ENCODE peak calls at places on chromosome 4, in ten cellular contexts. One of them, this sample, is unnamed.

GRCh38 chr4:77600521-77601451 is 4.8 kb upstream of the CXCL13 start:
- DNase-seq in kidney epithelial cell: no peak
- DNase-seq in stomach: peak; percentile 45
- DNase-seq in IMR-90: peak; percentile 29
- DNase-seq in aorta: no peak
- DNase-seq in lung: no peak
- DNase-seq in naive thymus-derived CD4-positive, alpha-beta T cell: no peak
- DNase-seq in thoracic aorta: no peak
- DNase-seq in endodermal cell: peak; percentile 64
- DNase-seq in A673: peak; percentile 14
- DNase-seq in this sample: no peak

GRCh38 chr4:53592686-53593641 is 1.7 kb upstream of the LNX1 start:
- DNase-seq in kidney epithelial cell: no peak
- DNase-seq in stomach: peak; percentile 77
- DNase-seq in IMR-90: no peak
- DNase-seq in aorta: peak; percentile 65
- DNase-seq in lung: peak; percentile 50
- DNase-seq in naive thymus-derived CD4-positive, alpha-beta T cell: no peak
- DNase-seq in thoracic aorta: no peak
- DNase-seq in endodermal cell: peak; percentile 92
- DNase-seq in A673: no peak
- DNase-seq in this sample: no peak

GRCh38 chr4:150867148-150867547 is 147.9 kb downstream of the LRBA start:
- DNase-seq in kidney epithelial cell: no peak
- DNase-seq in stomach: no peak
- DNase-seq in IMR-90: peak; percentile 81
- DNase-seq in aorta: no peak
- DNase-seq in lung: no peak
- DNase-seq in naive thymus-derived CD4-positive, alpha-beta T cell: no peak
- DNase-seq in thoracic aorta: no peak
- DNase-seq in endodermal cell: no peak
- DNase-seq in A673: peak; percentile 88
- DNase-seq in this sample: no peak

GRCh38 chr4:173782660-173783059 is 252.6 kb upstream of the HAND2 start:
- DNase-seq in kidney epithelial cell: no peak
- DNase-seq in stomach: no peak
- DNase-seq in IMR-90: no peak
- DNase-seq in aorta: no peak
- DNase-seq in lung: no peak
- DNase-seq in naive thymus-derived CD4-positive, alpha-beta T cell: no peak
- DNase-seq in thoracic aorta: no peak
- DNase-seq in endodermal cell: no peak
- DNase-seq in A673: peak; percentile 17
- DNase-seq in this sample: no peak

GRCh38 chr4:3013839-3014350 is 50.5 kb downstream of the GRK4 start:
- DNase-seq in kidney epithelial cell: no peak
- DNase-seq in stomach: peak; percentile 73
- DNase-seq in IMR-90: no peak
- DNase-seq in aorta: no peak
- DNase-seq in lung: no peak
- DNase-seq in naive thymus-derived CD4-positive, alpha-beta T cell: no peak
- DNase-seq in thoracic aorta: no peak
- DNase-seq in endodermal cell: peak; percentile 63
- DNase-seq in A673: no peak
- DNase-seq in this sample: no peak

GRCh38 chr4:53489279-53489889 is 101.9 kb downstream of the LNX1 start:
- DNase-seq in kidney epithelial cell: no peak
- DNase-seq in stomach: no peak
- DNase-seq in IMR-90: peak; percentile 79
- DNase-seq in aorta: no peak
- DNase-seq in lung: no peak
- DNase-seq in naive thymus-derived CD4-positive, alpha-beta T cell: no peak
- DNase-seq in thoracic aorta: no peak
- DNase-seq in endodermal cell: no peak
- DNase-seq in A673: no peak
- DNase-seq in this sample: no peak

GRCh38 chr4:173252024-173252935 is 81.9 kb downstream of the HMGB2 start:
- DNase-seq in kidney epithelial cell: peak; percentile 100
- DNase-seq in stomach: peak; percentile 84
- DNase-seq in IMR-90: peak; percentile 100
- DNase-seq in aorta: peak; percentile 70
- DNase-seq in lung: peak; percentile 33
- DNase-seq in naive thymus-derived CD4-positive, alpha-beta T cell: no peak
- DNase-seq in thoracic aorta: peak; percentile 36
- DNase-seq in endodermal cell: no peak
- DNase-seq in A673: peak; percentile 92
- DNase-seq in this sample: no peak

GRCh38 chr4:8911311-8912088 is 39.9 kb upstream of the HMX1 start:
- DNase-seq in kidney epithelial cell: no peak
- DNase-seq in stomach: peak; percentile 18
- DNase-seq in IMR-90: no peak
- DNase-seq in aorta: peak; percentile 33
- DNase-seq in lung: no peak
- DNase-seq in naive thymus-derived CD4-positive, alpha-beta T cell: peak; percentile 2
- DNase-seq in thoracic aorta: no peak
- DNase-seq in endodermal cell: peak; percentile 45
- DNase-seq in A673: no peak
- DNase-seq in this sample: peak; percentile 16

GRCh38 chr4:108484187-108484586 is 136.2 kb upstream of the RPL34 start:
- DNase-seq in kidney epithelial cell: no peak
- DNase-seq in stomach: no peak
- DNase-seq in IMR-90: no peak
- DNase-seq in aorta: no peak
- DNase-seq in lung: no peak
- DNase-seq in naive thymus-derived CD4-positive, alpha-beta T cell: no peak
- DNase-seq in thoracic aorta: no peak
- DNase-seq in endodermal cell: no peak
- DNase-seq in A673: no peak
- DNase-seq in this sample: no peak

GRCh38 chr4:38224850-38225249 is 264.7 kb downstream of the PTTG2 start:
- DNase-seq in kidney epithelial cell: no peak
- DNase-seq in stomach: no peak
- DNase-seq in IMR-90: no peak
- DNase-seq in aorta: no peak
- DNase-seq in lung: no peak
- DNase-seq in naive thymus-derived CD4-positive, alpha-beta T cell: no peak
- DNase-seq in thoracic aorta: no peak
- DNase-seq in endodermal cell: no peak
- DNase-seq in A673: no peak
- DNase-seq in this sample: no peak

GRCh38 chr4:170247585-170247984 is 157.8 kb upstream of the AADAT start:
- DNase-seq in kidney epithelial cell: no peak
- DNase-seq in stomach: no peak
- DNase-seq in IMR-90: no peak
- DNase-seq in aorta: no peak
- DNase-seq in lung: no peak
- DNase-seq in naive thymus-derived CD4-positive, alpha-beta T cell: no peak
- DNase-seq in thoracic aorta: no peak
- DNase-seq in endodermal cell: no peak
- DNase-seq in A673: no peak
- DNase-seq in this sample: no peak

GRCh38 chr4:69518102-69518501 is 22.4 kb upstream of the UGT2B4 start:
- DNase-seq in kidney epithelial cell: no peak
- DNase-seq in stomach: no peak
- DNase-seq in IMR-90: no peak
- DNase-seq in aorta: no peak
- DNase-seq in lung: no peak
- DNase-seq in naive thymus-derived CD4-positive, alpha-beta T cell: no peak
- DNase-seq in thoracic aorta: no peak
- DNase-seq in endodermal cell: no peak
- DNase-seq in A673: no peak
- DNase-seq in this sample: no peak

GRCh38 chr4:106201373-106201772 is 114.6 kb downstream of the TBCK start:
- DNase-seq in kidney epithelial cell: no peak
- DNase-seq in stomach: no peak
- DNase-seq in IMR-90: peak; percentile 12
- DNase-seq in aorta: no peak
- DNase-seq in lung: no peak
- DNase-seq in naive thymus-derived CD4-positive, alpha-beta T cell: no peak
- DNase-seq in thoracic aorta: no peak
- DNase-seq in endodermal cell: no peak
- DNase-seq in A673: peak; percentile 55
- DNase-seq in this sample: no peak

GRCh38 chr4:40577588-40578253 is 51.9 kb downstream of the RBM47 start:
- DNase-seq in kidney epithelial cell: no peak
- DNase-seq in stomach: no peak
- DNase-seq in IMR-90: no peak
- DNase-seq in aorta: no peak
- DNase-seq in lung: no peak
- DNase-seq in naive thymus-derived CD4-positive, alpha-beta T cell: no peak
- DNase-seq in thoracic aorta: no peak
- DNase-seq in endodermal cell: no peak
- DNase-seq in A673: no peak
- DNase-seq in this sample: no peak

GRCh38 chr4:88818650-88819470 is 121.2 kb upstream of the NAP1L5 start:
- DNase-seq in kidney epithelial cell: peak; percentile 2
- DNase-seq in stomach: peak; percentile 57
- DNase-seq in IMR-90: peak; percentile 59
- DNase-seq in aorta: peak; percentile 50
- DNase-seq in lung: peak; percentile 36
- DNase-seq in naive thymus-derived CD4-positive, alpha-beta T cell: peak; percentile 10
- DNase-seq in thoracic aorta: no peak
- DNase-seq in endodermal cell: peak; percentile 79
- DNase-seq in A673: peak; percentile 41
- DNase-seq in this sample: no peak

GRCh38 chr4:8107146-8107657 is 51.4 kb downstream of the ABLIM2 start:
- DNase-seq in kidney epithelial cell: no peak
- DNase-seq in stomach: no peak
- DNase-seq in IMR-90: no peak
- DNase-seq in aorta: no peak
- DNase-seq in lung: no peak
- DNase-seq in naive thymus-derived CD4-positive, alpha-beta T cell: no peak
- DNase-seq in thoracic aorta: no peak
- DNase-seq in endodermal cell: no peak
- DNase-seq in A673: no peak
- DNase-seq in this sample: no peak

GRCh38 chr4:124555959-124556358 is 156.6 kb downstream of the ANKRD50 start:
- DNase-seq in kidney epithelial cell: no peak
- DNase-seq in stomach: no peak
- DNase-seq in IMR-90: no peak
- DNase-seq in aorta: no peak
- DNase-seq in lung: no peak
- DNase-seq in naive thymus-derived CD4-positive, alpha-beta T cell: no peak
- DNase-seq in thoracic aorta: no peak
- DNase-seq in endodermal cell: no peak
- DNase-seq in A673: no peak
- DNase-seq in this sample: no peak

GRCh38 chr4:1757836-1758235 is 35.3 kb upstream of the FGFR3 start:
- DNase-seq in kidney epithelial cell: no peak
- DNase-seq in stomach: no peak
- DNase-seq in IMR-90: no peak
- DNase-seq in aorta: no peak
- DNase-seq in lung: no peak
- DNase-seq in naive thymus-derived CD4-positive, alpha-beta T cell: no peak
- DNase-seq in thoracic aorta: no peak
- DNase-seq in endodermal cell: no peak
- DNase-seq in A673: no peak
- DNase-seq in this sample: no peak

GRCh38 chr4:1759818-1760223 is 33.3 kb upstream of the FGFR3 start:
- DNase-seq in kidney epithelial cell: no peak
- DNase-seq in stomach: no peak
- DNase-seq in IMR-90: no peak
- DNase-seq in aorta: no peak
- DNase-seq in lung: no peak
- DNase-seq in naive thymus-derived CD4-positive, alpha-beta T cell: no peak
- DNase-seq in thoracic aorta: no peak
- DNase-seq in endodermal cell: peak; percentile 66
- DNase-seq in A673: no peak
- DNase-seq in this sample: no peak

GRCh38 chr4:1756893-1757779 is 35.8 kb downstream of the TACC3 start:
- DNase-seq in kidney epithelial cell: no peak
- DNase-seq in stomach: no peak
- DNase-seq in IMR-90: no peak
- DNase-seq in aorta: no peak
- DNase-seq in lung: no peak
- DNase-seq in naive thymus-derived CD4-positive, alpha-beta T cell: no peak
- DNase-seq in thoracic aorta: no peak
- DNase-seq in endodermal cell: no peak
- DNase-seq in A673: no peak
- DNase-seq in this sample: no peak

GRCh38 chr4:1759170-1759817 is 33.8 kb upstream of the FGFR3 start:
- DNase-seq in kidney epithelial cell: no peak
- DNase-seq in stomach: no peak
- DNase-seq in IMR-90: no peak
- DNase-seq in aorta: no peak
- DNase-seq in lung: no peak
- DNase-seq in naive thymus-derived CD4-positive, alpha-beta T cell: no peak
- DNase-seq in thoracic aorta: no peak
- DNase-seq in endodermal cell: peak; percentile 74
- DNase-seq in A673: no peak
- DNase-seq in this sample: no peak

GRCh38 chr4:1758306-1759121 is 34.6 kb upstream of the FGFR3 start:
- DNase-seq in kidney epithelial cell: no peak
- DNase-seq in stomach: no peak
- DNase-seq in IMR-90: no peak
- DNase-seq in aorta: no peak
- DNase-seq in lung: no peak
- DNase-seq in naive thymus-derived CD4-positive, alpha-beta T cell: no peak
- DNase-seq in thoracic aorta: no peak
- DNase-seq in endodermal cell: no peak
- DNase-seq in A673: no peak
- DNase-seq in this sample: no peak
- H3K27me3 ChIP-seq in kidney epithelial cell: peaks cover 6% of the 10 kb centered on the region
- H3K27me3 ChIP-seq in stomach: peaks cover 21% of the 10 kb centered on the region
- H3K27me3 ChIP-seq in IMR-90: no peaks in the 10 kb centered on the region
- H3K27me3 ChIP-seq in aorta: no peaks in the 10 kb centered on the region
- H3K27me3 ChIP-seq in lung: no peaks in the 10 kb centered on the region
- H3K27me3 ChIP-seq in naive thymus-derived CD4-positive, alpha-beta T cell: no peaks in the 10 kb centered on the region
- H3K27me3 ChIP-seq in thoracic aorta: no peaks in the 10 kb centered on the region
- H3K27me3 ChIP-seq in endodermal cell: no peaks in the 10 kb centered on the region
- H3K27me3 ChIP-seq in A673: no peaks in the 10 kb centered on the region
- H3K27me3 ChIP-seq in this sample: peaks cover 12% of the 10 kb centered on the region

GRCh38 chr4:4874254-4874653 is 14.8 kb downstream of the MSX1 start:
- DNase-seq in kidney epithelial cell: no peak
- DNase-seq in stomach: no peak
- DNase-seq in IMR-90: no peak
- DNase-seq in aorta: no peak
- DNase-seq in lung: no peak
- DNase-seq in naive thymus-derived CD4-positive, alpha-beta T cell: no peak
- DNase-seq in thoracic aorta: no peak
- DNase-seq in endodermal cell: no peak
- DNase-seq in A673: no peak
- DNase-seq in this sample: no peak
- H3K27me3 ChIP-seq in kidney epithelial cell: peaks cover 57% of the 10 kb centered on the region
- H3K27me3 ChIP-seq in stomach: peaks cover 98% of the 10 kb centered on the region
- H3K27me3 ChIP-seq in IMR-90: peaks cover 79% of the 10 kb centered on the region
- H3K27me3 ChIP-seq in aorta: no peaks in the 10 kb centered on the region
- H3K27me3 ChIP-seq in lung: peaks cover 11% of the 10 kb centered on the region
- H3K27me3 ChIP-seq in naive thymus-derived CD4-positive, alpha-beta T cell: peaks cover 4% of the 10 kb centered on the region
- H3K27me3 ChIP-seq in thoracic aorta: peaks cover 10% of the 10 kb centered on the region
- H3K27me3 ChIP-seq in endodermal cell: peaks cover 84% of the 10 kb centered on the region
- H3K27me3 ChIP-seq in A673: peaks cover 46% of the 10 kb centered on the region
- H3K27me3 ChIP-seq in this sample: peaks cover 95% of the 10 kb centered on the region

GRCh38 chr4:61149278-61149677 is 50.8 kb upstream of the ADGRL3 start:
- DNase-seq in kidney epithelial cell: peak; percentile 1
- DNase-seq in stomach: no peak
- DNase-seq in IMR-90: peak; percentile 13
- DNase-seq in aorta: no peak
- DNase-seq in lung: no peak
- DNase-seq in naive thymus-derived CD4-positive, alpha-beta T cell: no peak
- DNase-seq in thoracic aorta: no peak
- DNase-seq in endodermal cell: no peak
- DNase-seq in A673: no peak
- DNase-seq in this sample: no peak
- H3K27me3 ChIP-seq in kidney epithelial cell: no peaks in the 10 kb centered on the region
- H3K27me3 ChIP-seq in stomach: no peaks in the 10 kb centered on the region
- H3K27me3 ChIP-seq in IMR-90: no peaks in the 10 kb centered on the region
- H3K27me3 ChIP-seq in aorta: no peaks in the 10 kb centered on the region
- H3K27me3 ChIP-seq in lung: no peaks in the 10 kb centered on the region
- H3K27me3 ChIP-seq in naive thymus-derived CD4-positive, alpha-beta T cell: no peaks in the 10 kb centered on the region
- H3K27me3 ChIP-seq in thoracic aorta: no peaks in the 10 kb centered on the region
- H3K27me3 ChIP-seq in endodermal cell: no peaks in the 10 kb centered on the region
- H3K27me3 ChIP-seq in A673: no peaks in the 10 kb centered on the region
- H3K27me3 ChIP-seq in this sample: no peaks in the 10 kb centered on the region

GRCh38 chr4:56655209-56655626 is 25.9 kb downstream of the HOPX start:
- DNase-seq in kidney epithelial cell: no peak
- DNase-seq in stomach: no peak
- DNase-seq in IMR-90: peak; percentile 12
- DNase-seq in aorta: no peak
- DNase-seq in lung: no peak
- DNase-seq in naive thymus-derived CD4-positive, alpha-beta T cell: peak; percentile 14
- DNase-seq in thoracic aorta: no peak
- DNase-seq in endodermal cell: peak; percentile 83
- DNase-seq in A673: no peak
- DNase-seq in this sample: no peak
- H3K27me3 ChIP-seq in kidney epithelial cell: peaks cover 13% of the 10 kb centered on the region
- H3K27me3 ChIP-seq in stomach: peaks cover 53% of the 10 kb centered on the region
- H3K27me3 ChIP-seq in IMR-90: peaks cover 43% of the 10 kb centered on the region
- H3K27me3 ChIP-seq in aorta: no peaks in the 10 kb centered on the region
- H3K27me3 ChIP-seq in lung: no peaks in the 10 kb centered on the region
- H3K27me3 ChIP-seq in naive thymus-derived CD4-positive, alpha-beta T cell: no peaks in the 10 kb centered on the region
- H3K27me3 ChIP-seq in thoracic aorta: peaks cover 8% of the 10 kb centered on the region
- H3K27me3 ChIP-seq in endodermal cell: peaks cover 67% of the 10 kb centered on the region
- H3K27me3 ChIP-seq in A673: peaks cover 50% of the 10 kb centered on the region
- H3K27me3 ChIP-seq in this sample: no peaks in the 10 kb centered on the region

This sample was measured in tibial artery.